ENCODE peak calls at places on chromosomes 13 and 19, in four cellular contexts. L is activated T-cell treated with anti-CD3 and anti-CD28 coated beads, Interleukin-2, amount 50 U/mL, for 4 hours; K is central memory CD8-positive, alpha-beta T cell; Q is nephron progenitor cell. R is an unnamed sample.
A peak's percentile ranks its signal among the peaks of the same experiment; 100 is the strongest.

GRCh38 chr19:7908742-7909461 is 5.2 kb downstream of the MAP2K7 start:
- DNase-seq in L (no peak), Q (no peak), K (no peak), R (no peak)

GRCh38 chr13:96052655-96053002 is 572 bp downstream of the UGGT2 start:
- DNase-seq in Q (no peak), K (no peak), L (no peak), R (no peak)

GRCh38 chr13:73849292-73849691 is 284.9 kb downstream of the KLF12 start:
- DNase-seq in K (no peak), Q (no peak), L (peak; percentile 15), R (no peak)

GRCh38 chr19:17975032-17975431 is 8.1 kb downstream of the KCNN1 start:
- DNase-seq in K (no peak), L (no peak), Q (no peak), R (no peak)

GRCh38 chr19:40219721-40220276 is 1.6 kb upstream of the TTC9B start:
- DNase-seq in Q (no peak), K (no peak), L (no peak), R (no peak)

GRCh38 chr13:43785681-43786471 is 896 bp downstream of the ENOX1 start:
- DNase-seq in L (no peak), K (no peak), Q (peak; percentile 72), R (no peak)

GRCh38 chr19:4322942-4323665 is 15.5 kb downstream of the STAP2 start:
- DNase-seq in K (no peak), L (no peak), Q (no peak), R (no peak)

GRCh38 chr13:96297360-96297759 is 207.5 kb downstream of the HS6ST3 start:
- DNase-seq in Q (no peak), L (no peak), K (no peak), R (no peak)

GRCh38 chr13:111283991-111284390 is 36.5 kb upstream of the TEX29 start:
- DNase-seq in Q (no peak), L (no peak), K (no peak), R (no peak)

GRCh38 chr13:104586010-104586746 is 1520.0 kb upstream of the SLC10A2 start:
- DNase-seq in Q (no peak), K (no peak), L (no peak), R (no peak)

GRCh38 chr19:31146546-31147183 is 202.6 kb downstream of the TSHZ3 start:
- DNase-seq in L (no peak), K (no peak), Q (no peak), R (no peak)

GRCh38 chr13:38763446-38764381 is 76.8 kb downstream of the FREM2 start:
- DNase-seq in K (no peak), Q (peak; percentile 38), L (no peak), R (no peak)

GRCh38 chr13:98729526-98730057 is 22.9 kb downstream of the SLC15A1 start:
- DNase-seq in Q (no peak), K (no peak), L (no peak), R (no peak)

GRCh38 chr13:109096101-109096500 is 466.7 kb downstream of the MYO16 start:
- DNase-seq in Q (no peak), K (no peak), L (no peak), R (no peak)

GRCh38 chr19:12828494-12828893 is 5.9 kb downstream of the RTBDN start:
- DNase-seq in K (no peak), Q (peak; percentile 69), L (no peak), R (no peak)

GRCh38 chr13:39462456-39462855 is 140.5 kb downstream of the LHFPL6 start:
- DNase-seq in Q (no peak), K (no peak), L (no peak), R (no peak)

GRCh38 chr19:2994588-2995131 is 17.3 kb downstream of the TLE6 start:
- DNase-seq in K (no peak), L (no peak), Q (no peak), R (no peak)

GRCh38 chr19:29694669-29695627 is 20.1 kb downstream of the C19orf12 start:
- DNase-seq in K (peak; percentile 80), L (peak; percentile 81), Q (peak; percentile 87), R (peak; percentile 71)

GRCh38 chr19:2034729-2035589 is 16.1 kb downstream of the MKNK2 start:
- DNase-seq in K (no peak), L (peak; percentile 53), Q (peak; percentile 53), R (no peak)

GRCh38 chr19:33898062-33898677 is 101.5 kb downstream of the KCTD15 start:
- DNase-seq in K (no peak), L (no peak), Q (no peak), R (no peak)

GRCh38 chr19:18777156-18777724 is 13.9 kb downstream of the COMP start:
- DNase-seq in L (no peak), Q (peak; percentile 50), K (no peak), R (no peak)

GRCh38 chr19:3849092-3849491 is 19.7 kb downstream of the ZFR2 start:
- DNase-seq in L (peak; percentile 52), Q (peak; percentile 48), K (no peak), R (peak; percentile 12)

GRCh38 chr13:40682449-40683240 is 16.2 kb upstream of the FOXO1 start:
- DNase-seq in K (no peak), Q (no peak), L (no peak), R (no peak)

GRCh38 chr19:18135712-18136584 is 17.0 kb upstream of the PIK3R2 start:
- DNase-seq in K (no peak), L (no peak), Q (no peak), R (no peak)